ENCODE peak calls at places on chromosomes 16 and 17, in five cellular contexts. T is GM12865; F is activated T-helper 1 cell treated with anti-CD3 and anti-CD28 coated beads, Interleukin-2, amount 50 U/mL, for 16 hours; P is heart left ventricle; I is NCI-H1092 treated with DMSO at 0.1 percent for 48 hours. M is an unnamed sample.

GRCh38 chr17:35726609-35727460 is 4.6 kb upstream of the RASL10B start:
- DNase-seq in I (no peak), T (no peak), F (no peak), P (peak), M (peak)

GRCh38 chr17:11485336-11485735 is 112.9 kb upstream of the DNAH9 start:
- DNase-seq in P (no peak), F (no peak), I (no peak), T (no peak), M (no peak)

GRCh38 chr17:79213305-79213704 is 138.7 kb downstream of the ENGASE start:
- DNase-seq in I (no peak), T (no peak), P (no peak), F (no peak), M (no peak)

GRCh38 chr16:23027386-23027785 is 121.9 kb downstream of the USP31 start:
- DNase-seq in T (no peak), P (no peak), I (peak), F (no peak), M (no peak)

GRCh38 chr17:29242051-29242450 is 4.6 kb upstream of the CRYBA1 start:
- DNase-seq in I (no peak), T (no peak), F (no peak), P (no peak), M (no peak)

GRCh38 chr17:80146121-80147034 is 550 bp downstream of the EIF4A3 start:
- DNase-seq in I (peak), P (no peak), T (peak), F (peak), M (no peak)

GRCh38 chr16:35754391-35755369 is 2295.3 kb downstream of the TP53TG3F start:
- DNase-seq in P (no peak), F (no peak), T (no peak), I (no peak), M (no peak)

GRCh38 chr16:10617662-10618420 is 37.4 kb upstream of the EMP2 start:
- DNase-seq in P (no peak), T (no peak), F (no peak), I (peak), M (no peak)

GRCh38 chr17:45574376-45574775 is 83.9 kb upstream of the PLEKHM1 start:
- DNase-seq in P (no peak), F (no peak), T (no peak), I (no peak), M (no peak)

GRCh38 chr17:614637-615546 is 99.7 kb downstream of the VPS53 start:
- DNase-seq in P (no peak), I (no peak), T (no peak), F (no peak), M (no peak)

GRCh38 chr17:64254755-64255154 is 8.3 kb downstream of the TEX2 start:
- DNase-seq in T (no peak), F (no peak), I (no peak), P (no peak), M (no peak)

GRCh38 chr17:77281024-77281903 is 140.5 kb downstream of the SEC14L1 start:
- DNase-seq in T (peak), I (peak), P (peak), F (peak), M (no peak)

GRCh38 chr17:41417576-41418015 is 6.8 kb downstream of the KRT37 start:
- DNase-seq in I (no peak), F (no peak), P (no peak), T (peak), M (no peak)

GRCh38 chr17:34763727-34764665 is 184.6 kb downstream of the TMEM132E start:
- DNase-seq in F (no peak), P (no peak), I (no peak), T (no peak), M (no peak)

GRCh38 chr17:13113821-13114525 is 96.1 kb upstream of the ELAC2 start:
- DNase-seq in T (no peak), I (no peak), P (no peak), F (no peak), M (no peak)

GRCh38 chr17:67990909-67991308 is 5.4 kb downstream of the C17orf58 start:
- DNase-seq in T (no peak), F (no peak), I (peak), P (no peak), M (no peak)

GRCh38 chr16:11914759-11915643 is 755 bp downstream of the GSPT1 start:
- DNase-seq in I (no peak), T (peak), P (peak), F (no peak), M (no peak)

GRCh38 chr17:45341389-45342158 is 24.8 kb upstream of the MAP3K14 start:
- DNase-seq in I (no peak), T (no peak), F (no peak), P (peak), M (peak)

GRCh38 chr17:50798424-50799344 is 31.4 kb upstream of the ANKRD40CL start:
- DNase-seq in F (no peak), P (no peak), I (no peak), T (no peak), M (no peak)

M was measured in tibial nerve.